ENCODE peak calls at places on chromosomes 13 and 19, in four cellular contexts. F, M, Y and R are unnamed samples.

GRCh38 chr19:17285415-17286135 is 3.9 kb downstream of the ANKLE1 start:
- DNase-seq in F (no peak), Y (no peak), M (no peak), R (no peak)

GRCh38 chr13:40401911-40402776 is 264.3 kb downstream of the FOXO1 start:
- DNase-seq in F (no peak), Y (no peak), M (peak), R (peak)

GRCh38 chr19:47257411-47258169 is 1.3 kb downstream of the CCDC9 start:
- DNase-seq in M (no peak), Y (peak), F (no peak), R (no peak)

GRCh38 chr19:14337510-14337909 is 43.7 kb upstream of the ADGRE5 start:
- DNase-seq in M (peak), Y (no peak), F (no peak), R (no peak)

GRCh38 chr19:3818479-3818878 is 32.3 kb upstream of the MATK start:
- DNase-seq in M (no peak), Y (no peak), F (no peak), R (no peak)

GRCh38 chr13:31200636-31200970 is 828 bp downstream of the B3GLCT start:
- DNase-seq in Y (no peak), M (peak), F (no peak), R (no peak)

GRCh38 chr19:7442423-7442822 is 46.4 kb downstream of the PEX11G start:
- DNase-seq in M (no peak), F (no peak), Y (no peak), R (no peak)

GRCh38 chr13:31385534-31385933 is 185.8 kb downstream of the B3GLCT start:
- DNase-seq in F (no peak), M (no peak), Y (no peak), R (no peak)

GRCh38 chr19:55606817-55607216 is 1.4 kb downstream of the ZNF865 start:
- DNase-seq in Y (no peak), M (no peak), F (no peak), R (no peak)

GRCh38 chr13:85601526-85601925 is 197.7 kb downstream of the SLITRK6 start:
- DNase-seq in F (no peak), M (no peak), Y (no peak), R (no peak)

GRCh38 chr13:95298971-95299627 is 2.2 kb downstream of the ABCC4 start:
- DNase-seq in M (no peak), F (no peak), Y (no peak), R (no peak)

GRCh38 chr13:25874907-25875306 is 176.9 kb downstream of the SHISA2 start:
- DNase-seq in Y (no peak), M (no peak), F (no peak), R (no peak)

GRCh38 chr13:112248406-112248760 is 127.8 kb upstream of the SPACA7 start:
- DNase-seq in F (no peak), M (no peak), Y (no peak), R (no peak)

GRCh38 chr13:109764474-109765292 is 21.7 kb downstream of the IRS2 start:
- DNase-seq in Y (peak), M (no peak), F (peak), R (no peak)

GRCh38 chr13:108003626-108004025 is 211.7 kb downstream of the LIG4 start:
- DNase-seq in M (no peak), F (no peak), Y (no peak), R (no peak)

GRCh38 chr19:54173951-54174817 is 1.2 kb upstream of the TMC4 start:
- DNase-seq in Y (no peak), M (no peak), F (no peak), R (no peak)